ENCODE peak calls at places on chromosomes 16 and 17, in four cellular contexts. D is BE2C; X is activated CD4-positive, alpha-beta T cell treated with anti-CD3 and anti-CD28 coated beads, Interleukin-2, amount 10 ng/mL, durations not matched to agents 7 days and 5 days; B is ELF-1. Y is an unnamed sample.

GRCh38 chr17:74554909-74555308 is 9.0 kb upstream of the CD300C start:
- DNase-seq in B (no peak), D (no peak), X (no peak), Y (no peak)

GRCh38 chr16:46894011-46894672 is 10.0 kb downstream of the GPT2 start:
- DNase-seq in X (no peak), D (no peak), B (no peak), Y (no peak)

GRCh38 chr16:72124761-72125634 is 31.4 kb downstream of the DHX38 start:
- DNase-seq in B (peak; percentile 86), D (peak; percentile 83), X (peak; percentile 65), Y (peak; percentile 86)

GRCh38 chr17:5237541-5238016 is 2.9 kb upstream of the SCIMP start:
- DNase-seq in D (peak; percentile 48), B (peak; percentile 86), X (peak; percentile 50), Y (peak; percentile 86)

GRCh38 chr16:75402174-75402820 is 31.0 kb downstream of the CFDP1 start:
- DNase-seq in B (no peak), D (no peak), X (no peak), Y (no peak)

GRCh38 chr17:77566151-77566550 is 392.4 kb upstream of the TNRC6C start:
- DNase-seq in X (no peak), D (no peak), B (no peak), Y (no peak)

GRCh38 chr16:4976079-4976478 is 17.9 kb downstream of the SEC14L5 start:
- DNase-seq in X (no peak), B (no peak), D (no peak), Y (no peak)

GRCh38 chr17:10327640-10328039 is 45.2 kb downstream of the MYH13 start:
- DNase-seq in B (peak; percentile 91), D (peak; percentile 55), X (peak; percentile 78), Y (peak; percentile 91)

GRCh38 chr17:74351552-74352210 is 10.0 kb downstream of the BTBD17 start:
- DNase-seq in B (peak; percentile 66), D (peak; percentile 37), X (peak; percentile 15), Y (peak; percentile 87)

GRCh38 chr17:3602499-3602898 is 6.7 kb downstream of the TRPV1 start:
- DNase-seq in X (peak; percentile 39), B (peak; percentile 75), D (peak; percentile 35), Y (peak; percentile 80)

GRCh38 chr17:14150604-14151003 is 81.3 kb downstream of the COX10 start:
- DNase-seq in X (no peak), D (no peak), B (no peak), Y (no peak)

GRCh38 chr16:80347900-80348299 is 192.9 kb upstream of the DYNLRB2 start:
- DNase-seq in X (no peak), B (no peak), D (no peak), Y (no peak)

GRCh38 chr17:14459955-14460354 is 159.1 kb downstream of the HS3ST3B1 start:
- DNase-seq in B (no peak), X (no peak), D (no peak), Y (no peak)

GRCh38 chr17:50863221-50863843 is 2.8 kb downstream of the TOB1 start:
- DNase-seq in B (peak; percentile 67), D (peak; percentile 69), X (peak; percentile 33), Y (peak; percentile 39)

GRCh38 chr17:67557921-67558320 is 159.8 kb upstream of the NOL11 start:
- DNase-seq in B (no peak), X (no peak), D (no peak), Y (no peak)

GRCh38 chr17:42517516-42517915 is 18.5 kb upstream of the NAGLU start:
- DNase-seq in B (peak; percentile 90), X (peak; percentile 84), D (peak; percentile 85), Y (peak; percentile 94)

GRCh38 chr16:70695351-70696070 is 9.7 kb upstream of the MTSS2 start:
- DNase-seq in X (peak; percentile 58), D (peak; percentile 77), B (peak; percentile 62), Y (no peak)

GRCh38 chr17:5473906-5474305 is 5.1 kb upstream of the DHX33 start:
- DNase-seq in B (no peak), X (no peak), D (no peak), Y (no peak)

GRCh38 chr16:20308801-20309590 is 18.3 kb downstream of the GP2 start:
- DNase-seq in B (no peak), X (no peak), D (no peak), Y (no peak)

GRCh38 chr17:77298811-77299210 is 158.0 kb downstream of the SEC14L1 start:
- DNase-seq in X (no peak), D (no peak), B (no peak), Y (no peak)

GRCh38 chr17:17191961-17192381 is 14.2 kb downstream of the PLD6 start:
- DNase-seq in B (peak; percentile 46), D (no peak), X (no peak), Y (no peak)

GRCh38 chr17:19271751-19272357 is 34.7 kb downstream of the EPN2 start:
- DNase-seq in B (no peak), D (no peak), X (no peak), Y (no peak)

GRCh38 chr16:11629071-11630030 is 38.9 kb upstream of the SNN start:
- DNase-seq in X (no peak), D (no peak), B (no peak), Y (no peak)

GRCh38 chr16:83960521-83961249 is 7.4 kb upstream of the NECAB2 start:
- DNase-seq in X (no peak), B (no peak), D (no peak), Y (no peak)

GRCh38 chr17:51439395-51440229 is 179.3 kb downstream of the UTP18 start:
- DNase-seq in D (peak; percentile 74), B (no peak), X (no peak), Y (no peak)

GRCh38 chr17:30333503-30334240 is at the start of gene TMIGD1:
- DNase-seq in B (no peak), D (no peak), X (no peak), Y (no peak)

GRCh38 chr17:17817552-17817947 is 19.2 kb downstream of the SREBF1 start:
- DNase-seq in B (no peak), D (no peak), X (no peak), Y (no peak)

GRCh38 chr17:55200904-55201608 is 63.7 kb upstream of the HLF start:
- DNase-seq in X (no peak), B (no peak), D (no peak), Y (no peak)

GRCh38 chr16:27706803-27707685 is 157.1 kb downstream of the KATNIP start:
- DNase-seq in D (no peak), B (no peak), X (no peak), Y (no peak)

GRCh38 chr17:73131993-73132595 is 32.7 kb upstream of the SSTR2 start:
- DNase-seq in B (no peak), D (no peak), X (no peak), Y (no peak)

GRCh38 chr17:80794281-80795089 is 197.2 kb upstream of the CHMP6 start:
- DNase-seq in X (no peak), D (no peak), B (no peak), Y (no peak)

GRCh38 chr17:50779747-50780363 is 12.5 kb upstream of the ANKRD40CL start:
- DNase-seq in B (no peak), D (no peak), X (peak; percentile 73), Y (no peak)

GRCh38 chr16:78596348-78596995 is 497.0 kb downstream of the WWOX start:
- DNase-seq in B (no peak), D (no peak), X (no peak), Y (no peak)

GRCh38 chr16:85090873-85091521 is 21.3 kb downstream of the CIBAR2 start:
- DNase-seq in D (no peak), B (no peak), X (no peak), Y (no peak)

GRCh38 chr17:31226373-31226772 is 70.7 kb downstream of the OMG start:
- DNase-seq in B (no peak), D (no peak), X (no peak), Y (no peak)

GRCh38 chr17:57662644-57663308 is 82.3 kb downstream of the CCDC182 start:
- DNase-seq in D (peak; percentile 100), B (peak; percentile 98), X (peak; percentile 16), Y (peak; percentile 97)

GRCh38 chr17:78250891-78251772 is 19.7 kb downstream of the TMEM235 start:
- DNase-seq in D (peak; percentile 92), X (peak; percentile 88), B (peak; percentile 97), Y (peak; percentile 96)

GRCh38 chr17:47700471-47701449 is 6.8 kb downstream of the TBKBP1 start:
- DNase-seq in X (no peak), B (no peak), D (no peak), Y (no peak)